ENCODE peak calls at places on chromosomes 5 and 9, in six cellular contexts. U is naive thymus-derived CD4-positive, alpha-beta T cell; R is naive thymus-derived CD8-positive, alpha-beta T cell; M is lower lobe of right lung; G is T-cell; K is esophagus mucosa. D is an unnamed sample.

GRCh38 chr5:43997647-43998251 is 391.5 kb downstream of the FGF10 start:
- ATAC-seq in M (peak), G (no peak), U (no peak), R (no peak), K (no peak), D (no peak)

GRCh38 chr9:136239963-136240330 is 5.7 kb downstream of the QSOX2 start:
- ATAC-seq in U (peak), M (no peak), G (no peak), K (peak), R (no peak), D (no peak)

GRCh38 chr5:69217154-69217731 is 17.4 kb upstream of the CDK7 start:
- ATAC-seq in G (peak), K (peak), R (peak), U (peak), M (peak), D (no peak)

GRCh38 chr9:124849801-124850200 is 3.5 kb upstream of the WDR38 start:
- ATAC-seq in U (no peak), R (no peak), M (no peak), K (no peak), G (no peak), D (no peak)

GRCh38 chr5:19519448-19519847 is 468.6 kb downstream of the CDH18 start:
- ATAC-seq in R (no peak), M (no peak), U (no peak), K (peak), G (no peak), D (no peak)

GRCh38 chr5:16131878-16132277 is 47.7 kb downstream of the MARCHF11 start:
- ATAC-seq in G (no peak), K (no peak), M (no peak), U (no peak), R (no peak), D (no peak)

GRCh38 chr5:89034588-89034987 is 151.6 kb upstream of the MEF2C start:
- ATAC-seq in R (no peak), U (no peak), M (no peak), G (no peak), K (no peak), D (no peak)

GRCh38 chr5:178237431-178238312 is 5.1 kb upstream of the PHYKPL start:
- ATAC-seq in U (no peak), M (no peak), K (peak), G (no peak), R (no peak), D (no peak)

GRCh38 chr5:169923988-169924387 is 56.3 kb downstream of the INSYN2B start:
- ATAC-seq in U (no peak), M (no peak), R (no peak), K (no peak), G (no peak), D (peak)

GRCh38 chr9:77534376-77535057 is 113.6 kb downstream of the GNA14 start:
- ATAC-seq in M (peak), K (no peak), G (no peak), R (no peak), U (no peak), D (no peak)

GRCh38 chr5:54415147-54415546 is 40.4 kb upstream of the HSPB3 start:
- ATAC-seq in U (no peak), G (no peak), K (no peak), R (no peak), M (no peak), D (no peak)

GRCh38 chr9:134742822-134743221 is 101.2 kb downstream of the COL5A1 start:
- ATAC-seq in R (no peak), U (no peak), M (no peak), K (no peak), G (no peak), D (no peak)

GRCh38 chr9:81035601-81036000 is 653.7 kb downstream of the TLE1 start:
- ATAC-seq in K (no peak), U (no peak), G (no peak), R (no peak), M (no peak), D (no peak)

GRCh38 chr9:3434594-3434993 is 91.2 kb downstream of the RFX3 start:
- ATAC-seq in G (no peak), R (no peak), K (peak), M (peak), U (peak), D (no peak)

GRCh38 chr9:2810424-2811075 is 33.3 kb downstream of the PUM3 start:
- ATAC-seq in U (no peak), M (no peak), K (no peak), R (no peak), G (no peak), D (no peak)

GRCh38 chr9:13651969-13652663 is 372.6 kb upstream of the MPDZ start:
- ATAC-seq in M (no peak), R (no peak), G (no peak), K (no peak), U (no peak), D (no peak)

GRCh38 chr5:150999704-151000452 is 20.5 kb upstream of the GPX3 start:
- ATAC-seq in R (no peak), G (no peak), K (no peak), U (no peak), M (peak), D (no peak)

GRCh38 chr5:154479944-154480750 is 2.1 kb upstream of the HAND1 start:
- ATAC-seq in R (peak), G (no peak), U (peak), K (no peak), M (no peak), D (no peak)

GRCh38 chr9:134936762-134937555 is 19.2 kb upstream of the FCN1 start:
- ATAC-seq in K (no peak), R (no peak), M (peak), U (peak), G (no peak), D (no peak)

GRCh38 chr9:32884482-32884881 is 101.1 kb downstream of the TMEM215 start:
- ATAC-seq in R (no peak), K (no peak), M (no peak), G (no peak), U (no peak), D (no peak)

GRCh38 chr9:37921546-37922300 is 17.8 kb upstream of the SLC25A51 start:
- ATAC-seq in U (no peak), G (no peak), M (peak), R (no peak), K (peak), D (no peak)

GRCh38 chr5:172642511-172642910 is 1.4 kb downstream of the NEURL1B start:
- ATAC-seq in R (no peak), M (no peak), G (no peak), U (no peak), K (no peak), D (no peak)